ENCODE peak calls at places on chromosomes 13 and 19, in five cellular contexts. N is lower lobe of right lung; C is AG04450; E is central memory CD8-positive, alpha-beta T cell; Y is heart right ventricle. T is an unnamed sample.

GRCh38 chr13:71979616-71980015 is 112.6 kb upstream of the DACH1 start:
- DNase-seq in N (no peak), C (no peak), E (no peak), Y (no peak), T (no peak)

GRCh38 chr19:46919324-46919723 is 58.5 kb downstream of the ARHGAP35 start:
- DNase-seq in N (no peak), C (no peak), E (no peak), Y (no peak), T (no peak)

GRCh38 chr19:46176116-46176860 is 28.2 kb downstream of the IGFL2 start:
- DNase-seq in N (no peak), C (no peak), E (no peak), Y (no peak), T (no peak)

GRCh38 chr19:57888107-57888493 is 737 bp downstream of the ZNF814 start:
- DNase-seq in N (no peak), C (no peak), E (no peak), Y (no peak), T (no peak)

GRCh38 chr19:39996218-39996810 is 546 bp upstream of the ZNF546 start:
- DNase-seq in N (no peak), C (peak), E (no peak), Y (no peak), T (no peak)

GRCh38 chr13:79735228-79735627 is 254.3 kb downstream of the NDFIP2 start:
- DNase-seq in N (no peak), C (no peak), E (no peak), Y (no peak), T (no peak)

GRCh38 chr19:5093297-5093858 is 124.5 kb downstream of the KDM4B start:
- DNase-seq in N (no peak), C (no peak), E (no peak), Y (peak), T (no peak)

GRCh38 chr13:111159362-111160320 is 44.5 kb downstream of the ARHGEF7 start:
- DNase-seq in N (no peak), C (no peak), E (no peak), Y (no peak), T (no peak)

GRCh38 chr13:111371720-111372119 is 51.3 kb downstream of the TEX29 start:
- DNase-seq in N (no peak), C (peak), E (no peak), Y (no peak), T (no peak)

GRCh38 chr13:100733261-100733660 is 58.7 kb upstream of the TMTC4 start:
- DNase-seq in N (no peak), C (no peak), E (no peak), Y (no peak), T (no peak)

GRCh38 chr13:51000576-51001260 is 91.1 kb downstream of the RNASEH2B start:
- DNase-seq in N (no peak), C (peak), E (no peak), Y (peak), T (no peak)

GRCh38 chr13:73335226-73335625 is 276.4 kb downstream of the KLF5 start:
- DNase-seq in N (no peak), C (no peak), E (no peak), Y (no peak), T (no peak)

GRCh38 chr19:49808762-49809154 is 4.3 kb downstream of the FUZ start:
- DNase-seq in N (peak), C (peak), E (peak), Y (peak), T (peak)

GRCh38 chr19:39941151-39941550 is 6.7 kb upstream of the FCGBP start:
- DNase-seq in N (no peak), C (no peak), E (no peak), Y (no peak), T (no peak)

GRCh38 chr19:39543477-39543857 is 3.5 kb upstream of the EID2 start:
- DNase-seq in N (no peak), C (no peak), E (no peak), Y (no peak), T (no peak)

GRCh38 chr19:17539288-17540117 is 15.9 kb upstream of the COLGALT1 start:
- DNase-seq in N (peak), C (peak), E (peak), Y (peak), T (peak)

T was measured in pulmonary artery endothelial cell.